ENCODE peak calls at places on chromosomes 5 and 9, in four cellular contexts. N, J, G and E are unnamed samples.

GRCh38 chr5:5884593-5884992 is 462.1 kb downstream of the ICE1 start:
- DNase-seq in N (no peak), J (no peak), G (no peak), E (no peak)

GRCh38 chr9:38110476-38110875 is 41.4 kb upstream of the SHB start:
- DNase-seq in N (no peak), J (no peak), G (no peak), E (no peak)

GRCh38 chr9:131667576-131667975 is 72.3 kb downstream of the RAPGEF1 start:
- DNase-seq in N (no peak), J (no peak), G (no peak), E (no peak)

GRCh38 chr9:28177925-28178324 is 604.6 kb upstream of the C9orf72 start:
- DNase-seq in N (no peak), J (no peak), G (no peak), E (no peak)

GRCh38 chr9:77291714-77292113 is 114.4 kb downstream of the VPS13A start:
- DNase-seq in N (peak), J (no peak), G (no peak), E (peak)

GRCh38 chr9:36870960-36871359 is 163.1 kb downstream of the PAX5 start:
- DNase-seq in N (no peak), J (no peak), G (no peak), E (no peak)

GRCh38 chr9:114981095-114981494 is 50.7 kb upstream of the TNFSF8 start:
- DNase-seq in N (no peak), J (no peak), G (no peak), E (no peak)

GRCh38 chr5:171450423-171451246 is 31.2 kb downstream of the FGF18 start:
- DNase-seq in N (no peak), J (peak), G (no peak), E (no peak)

GRCh38 chr9:132622144-132622543 is 39.7 kb downstream of the BARHL1 start:
- DNase-seq in N (no peak), J (no peak), G (no peak), E (no peak)

GRCh38 chr5:27020965-27021364 is 17.4 kb downstream of the CDH9 start:
- DNase-seq in N (no peak), J (no peak), G (no peak), E (no peak)